ENCODE peak calls at places on chromosomes 5 and 9, in six cellular contexts. X is Calu3; J is activated naive CD4-positive, alpha-beta T cell; A is A673; G is amniotic stem cell; U is neuronal stem cell. H is an unnamed sample.

GRCh38 chr5:143599474-143599873 is 196.0 kb upstream of the NR3C1 start:
- DNase-seq in A (no peak), G (no peak), U (no peak), X (no peak), J (no peak), H (no peak)

GRCh38 chr5:142104491-142104890 is 4.1 kb upstream of the NDFIP1 start:
- DNase-seq in X (no peak), G (no peak), U (no peak), J (no peak), A (no peak), H (no peak)

GRCh38 chr5:115573133-115573532 is 28.6 kb upstream of the FEM1C start:
- DNase-seq in J (no peak), X (no peak), A (peak; percentile 19), U (no peak), G (no peak), H (no peak)

GRCh38 chr5:73615085-73615484 is 10.9 kb upstream of the ARHGEF28 start:
- DNase-seq in X (no peak), U (no peak), A (no peak), G (no peak), J (no peak), H (no peak)

GRCh38 chr5:116037236-116037822 is 5.1 kb downstream of the ARL14EPL start:
- DNase-seq in U (no peak), J (no peak), A (no peak), G (no peak), X (no peak), H (no peak)

GRCh38 chr5:15852949-15853348 is 326.6 kb downstream of the MARCHF11 start:
- DNase-seq in U (no peak), G (no peak), X (no peak), A (no peak), J (no peak), H (no peak)

GRCh38 chr9:136945333-136946227 is 537 bp downstream of the C8G start:
- DNase-seq in X (no peak), J (no peak), G (no peak), A (no peak), U (no peak), H (no peak)

GRCh38 chr5:120631611-120632010 is 167.5 kb downstream of the PRR16 start:
- DNase-seq in X (no peak), U (no peak), A (no peak), G (no peak), J (no peak), H (no peak)

GRCh38 chr5:169785731-169786130 is 148.7 kb downstream of the DOCK2 start:
- DNase-seq in G (no peak), U (no peak), J (no peak), X (no peak), A (no peak), H (no peak)

GRCh38 chr5:124504081-124504916 is 242.1 kb downstream of the ZNF608 start:
- DNase-seq in G (no peak), A (no peak), X (no peak), J (no peak), U (peak; percentile 36), H (no peak)

GRCh38 chr9:136014147-136014927 is 53.2 kb upstream of the UBAC1 start:
- DNase-seq in J (no peak), A (no peak), X (no peak), U (no peak), G (no peak), H (no peak)